ENCODE peak calls at places on chromosomes 12 and 14, in seven cellular contexts. N is NCI-H2081, Y is astrocyte of the spinal cord, C is Peyer's patch, R is H9, G is keratinocyte, E is GM10248. A is an unnamed sample.

GRCh38 chr14:22593189-22593588 is 4.2 kb upstream of the DAD1 start:
- DNase-seq in N (no peak), Y (no peak), C (no peak), R (no peak), G (no peak), E (no peak), A (no peak)

GRCh38 chr12:6961278-6961694 is 9.2 kb downstream of the PHB2 start:
- DNase-seq in N (peak; percentile 60), Y (no peak), C (peak; percentile 72), R (no peak), G (no peak), E (peak; percentile 57), A (peak; percentile 86)

GRCh38 chr12:49220972-49221371 is 32.1 kb upstream of the TUBA1A start:
- DNase-seq in N (no peak), Y (no peak), C (no peak), R (no peak), G (no peak), E (no peak), A (no peak)

GRCh38 chr12:128326419-128326818 is 59.4 kb downstream of the TMEM132C start:
- DNase-seq in N (no peak), Y (no peak), C (no peak), R (no peak), G (no peak), E (no peak), A (no peak)

GRCh38 chr12:29611906-29612305 is 114.4 kb upstream of the OVCH1 start:
- DNase-seq in N (no peak), Y (peak; percentile 82), C (no peak), R (no peak), G (no peak), E (no peak), A (no peak)

GRCh38 chr14:65072256-65072655 is 30.1 kb downstream of the MAX start:
- DNase-seq in N (no peak), Y (no peak), C (no peak), R (no peak), G (no peak), E (no peak), A (no peak)

GRCh38 chr14:100307215-100308111 is 1.2 kb upstream of the SLC25A29 start:
- DNase-seq in N (peak; percentile 33), Y (no peak), C (no peak), R (no peak), G (no peak), E (no peak), A (peak; percentile 43)

GRCh38 chr12:85794551-85794950 is 41.7 kb downstream of the RASSF9 start:
- DNase-seq in N (no peak), Y (peak; percentile 87), C (no peak), R (no peak), G (no peak), E (no peak), A (peak; percentile 61)

GRCh38 chr12:57452181-57452936 is 2.7 kb upstream of the INHBE start:
- DNase-seq in N (no peak), Y (peak; percentile 90), C (no peak), R (no peak), G (no peak), E (peak; percentile 39), A (peak; percentile 50)

GRCh38 chr12:78674311-78675085 is 190.1 kb upstream of the SYT1 start:
- DNase-seq in N (no peak), Y (peak; percentile 12), C (no peak), R (no peak), G (no peak), E (no peak), A (peak; percentile 31)

GRCh38 chr14:101761881-101762529 is 496 bp downstream of the PPP2R5C start:
- DNase-seq in N (peak; percentile 34), Y (no peak), C (peak; percentile 73), R (no peak), G (no peak), E (peak; percentile 48), A (peak; percentile 36)

GRCh38 chr12:122870867-122871664 is 24.9 kb downstream of the VPS37B start:
- DNase-seq in N (no peak), Y (peak; percentile 75), C (no peak), R (no peak), G (no peak), E (no peak), A (no peak)

GRCh38 chr14:73567365-73567764 is 1.6 kb upstream of the ACOT2 start:
- DNase-seq in N (no peak), Y (no peak), C (no peak), R (no peak), G (no peak), E (no peak), A (no peak)

GRCh38 chr12:77152623-77153193 is 87.3 kb upstream of the E2F7 start:
- DNase-seq in N (peak; percentile 50), Y (peak; percentile 68), C (no peak), R (no peak), G (no peak), E (no peak), A (peak; percentile 25)

GRCh38 chr12:121767525-121768016 is 25.9 kb downstream of the RHOF start:
- DNase-seq in N (no peak), Y (peak; percentile 81), C (no peak), R (no peak), G (no peak), E (no peak), A (peak; percentile 77)

GRCh38 chr14:104139460-104140212 is 1.2 kb downstream of the KIF26A start:
- DNase-seq in N (no peak), Y (no peak), C (no peak), R (peak; percentile 36), G (no peak), E (no peak), A (no peak)

GRCh38 chr14:103594265-103594664 is 31.5 kb downstream of the COA8 start:
- DNase-seq in N (peak; percentile 82), Y (peak; percentile 83), C (no peak), R (peak; percentile 48), G (peak; percentile 87), E (no peak), A (peak; percentile 95)

A was measured in Daoy.